ENCODE peak calls at places on chromosomes 6 and 20, in seven cellular contexts. H is iris pigment epithelial cell; D is activated CD4-positive, alpha-beta T cell treated with anti-CD3 and anti-CD28 coated beads for 1 hour; V is NCI-H1092; K is NCI-H1105; E is T-helper 9 cell; B is DMS153. Y is an unnamed sample.

GRCh38 chr6:56954389-56955170 is at the start of gene BEND6:
- DNase-seq in H (peak; percentile 80), D (no peak), V (peak; percentile 28), K (peak; percentile 76), E (no peak), B (no peak), Y (peak; percentile 30)

GRCh38 chr6:133092771-133093170 is 148.4 kb upstream of the EYA4 start:
- DNase-seq in H (no peak), D (no peak), V (no peak), K (no peak), E (no peak), B (no peak), Y (no peak)

GRCh38 chr6:118029967-118030366 is 122.9 kb downstream of the SLC35F1 start:
- DNase-seq in H (no peak), D (no peak), V (no peak), K (no peak), E (no peak), B (no peak), Y (no peak)

GRCh38 chr6:13760948-13761347 is 49.3 kb upstream of the RANBP9 start:
- DNase-seq in H (peak; percentile 24), D (no peak), V (no peak), K (no peak), E (no peak), B (no peak), Y (no peak)

GRCh38 chr6:132003516-132004178 is 52.5 kb upstream of the CCN2 start:
- DNase-seq in H (no peak), D (no peak), V (no peak), K (no peak), E (no peak), B (no peak), Y (no peak)

GRCh38 chr20:31602779-31603441 is 2.2 kb upstream of the ID1 start:
- DNase-seq in H (peak; percentile 89), D (no peak), V (no peak), K (no peak), E (no peak), B (no peak), Y (peak; percentile 81)

GRCh38 chr6:25922301-25922700 is 8.2 kb downstream of the SLC17A2 start:
- DNase-seq in H (no peak), D (no peak), V (no peak), K (no peak), E (no peak), B (no peak), Y (no peak)

GRCh38 chr6:124040655-124041054 is 237.0 kb downstream of the NKAIN2 start:
- DNase-seq in H (no peak), D (no peak), V (no peak), K (no peak), E (no peak), B (no peak), Y (no peak)

GRCh38 chr20:3163099-3164042 is 3.7 kb upstream of the FASTKD5 start:
- DNase-seq in H (no peak), D (no peak), V (peak; percentile 28), K (no peak), E (no peak), B (no peak), Y (no peak)

GRCh38 chr6:36276581-36277536 is 7.0 kb downstream of the PNPLA1 start:
- DNase-seq in H (no peak), D (no peak), V (no peak), K (no peak), E (no peak), B (no peak), Y (no peak)

GRCh38 chr6:36025260-36025931 is 955 bp upstream of the SLC26A8 start:
- DNase-seq in H (peak; percentile 38), D (no peak), V (no peak), K (no peak), E (no peak), B (no peak), Y (no peak)

GRCh38 chr20:58436868-58437645 is 48.0 kb downstream of the VAPB start:
- DNase-seq in H (no peak), D (no peak), V (no peak), K (no peak), E (no peak), B (no peak), Y (no peak)

GRCh38 chr6:3900744-3901351 is 51.7 kb downstream of the FAM50B start:
- DNase-seq in H (no peak), D (no peak), V (no peak), K (no peak), E (no peak), B (no peak), Y (no peak)

GRCh38 chr6:73263570-73263909 is 544 bp upstream of the KHDC1 start:
- DNase-seq in H (no peak), D (no peak), V (no peak), K (no peak), E (no peak), B (no peak), Y (no peak)

GRCh38 chr6:9657994-9658393 is 756.9 kb downstream of the TFAP2A start:
- DNase-seq in H (peak; percentile 84), D (no peak), V (no peak), K (no peak), E (no peak), B (no peak), Y (no peak)

GRCh38 chr6:32954983-32955802 is 2.3 kb upstream of the HLA-DMA start:
- DNase-seq in H (peak; percentile 47), D (no peak), V (no peak), K (no peak), E (no peak), B (no peak), Y (peak; percentile 39)

GRCh38 chr6:132279592-132280139 is 121.6 kb downstream of the MOXD1 start:
- DNase-seq in H (peak; percentile 65), D (peak; percentile 46), V (peak; percentile 12), K (peak; percentile 71), E (peak; percentile 58), B (peak; percentile 69), Y (peak; percentile 66)

GRCh38 chr6:169933839-169934698 is 182.6 kb downstream of the ERMARD start:
- DNase-seq in H (no peak), D (no peak), V (peak; percentile 69), K (no peak), E (no peak), B (no peak), Y (no peak)

GRCh38 chr6:85390105-85390728 is 59.7 kb upstream of the NT5E start:
- DNase-seq in H (peak; percentile 53), D (no peak), V (no peak), K (no peak), E (no peak), B (no peak), Y (no peak)

GRCh38 chr20:62390306-62391164 is 3.6 kb downstream of the RPS21 start:
- DNase-seq in H (no peak), D (no peak), V (no peak), K (no peak), E (no peak), B (no peak), Y (no peak)

GRCh38 chr6:9028086-9028485 is 592.7 kb upstream of the SLC35B3 start:
- DNase-seq in H (no peak), D (no peak), V (no peak), K (no peak), E (no peak), B (no peak), Y (no peak)

GRCh38 chr6:96101564-96101963 is 85.8 kb downstream of the FUT9 start:
- DNase-seq in H (no peak), D (no peak), V (no peak), K (no peak), E (no peak), B (no peak), Y (no peak)

GRCh38 chr6:143701343-143702234 is 23.8 kb downstream of the PHACTR2 start:
- DNase-seq in H (peak; percentile 27), D (no peak), V (no peak), K (no peak), E (no peak), B (no peak), Y (no peak)

GRCh38 chr6:2630891-2631458 is 119.7 kb downstream of the MYLK4 start:
- DNase-seq in H (peak; percentile 87), D (no peak), V (no peak), K (no peak), E (no peak), B (no peak), Y (no peak)

Y was measured in HL-60.